ENCODE peak calls at places on chromosomes 2 and 18, in four cellular contexts. D, Y, Z and L are unnamed samples.

GRCh38 chr2:85611705-85612587 is at the start of gene C2orf68:
- DNase-seq in Z (peak; percentile 95), Y (peak; percentile 89), D (peak; percentile 92), L (peak; percentile 87)

GRCh38 chr2:217714268-217714643 is 288.5 kb downstream of the TNS1 start:
- DNase-seq in Y (peak; percentile 46), Z (peak; percentile 82), D (peak; percentile 20), L (peak; percentile 48)

GRCh38 chr2:6079405-6079804 is 387.2 kb downstream of the SOX11 start:
- DNase-seq in D (no peak), Z (no peak), Y (no peak), L (no peak)

GRCh38 chr18:68833756-68834155 is 35.9 kb downstream of the CCDC102B start:
- DNase-seq in D (no peak), Y (no peak), Z (no peak), L (no peak)

GRCh38 chr2:12416600-12416999 is 300.1 kb upstream of the TRIB2 start:
- DNase-seq in Y (peak; percentile 28), Z (peak; percentile 68), D (peak; percentile 19), L (no peak)

GRCh38 chr2:173086518-173087213 is 11.0 kb downstream of the MAP3K20 start:
- DNase-seq in Y (no peak), Z (no peak), D (no peak), L (no peak)

GRCh38 chr2:136437461-136437860 is 319.5 kb upstream of the CXCR4 start:
- DNase-seq in Z (no peak), Y (no peak), D (no peak), L (no peak)

GRCh38 chr2:234344041-234344440 is 152.8 kb downstream of the ARL4C start:
- DNase-seq in Z (no peak), D (no peak), Y (no peak), L (no peak)

GRCh38 chr2:100246163-100247145 is 75.8 kb downstream of the LONRF2 start:
- DNase-seq in Z (no peak), Y (no peak), D (no peak), L (no peak)

GRCh38 chr2:223762853-223763252 is 74.5 kb downstream of the AP1S3 start:
- DNase-seq in Y (no peak), D (no peak), Z (no peak), L (no peak)

GRCh38 chr2:74250189-74250631 is 51.8 kb downstream of the MTHFD2 start:
- DNase-seq in Y (peak; percentile 45), D (peak; percentile 53), Z (no peak), L (no peak)

GRCh38 chr18:3690682-3691066 is 240.7 kb downstream of the TGIF1 start:
- DNase-seq in Z (no peak), D (no peak), Y (no peak), L (no peak)

GRCh38 chr2:133266075-133266925 is 302.0 kb downstream of the NCKAP5 start:
- DNase-seq in Z (no peak), D (no peak), Y (no peak), L (no peak)

GRCh38 chr18:24051256-24051947 is 36.8 kb downstream of the TTC39C start:
- DNase-seq in Z (no peak), D (no peak), Y (no peak), L (no peak)

DNA sequence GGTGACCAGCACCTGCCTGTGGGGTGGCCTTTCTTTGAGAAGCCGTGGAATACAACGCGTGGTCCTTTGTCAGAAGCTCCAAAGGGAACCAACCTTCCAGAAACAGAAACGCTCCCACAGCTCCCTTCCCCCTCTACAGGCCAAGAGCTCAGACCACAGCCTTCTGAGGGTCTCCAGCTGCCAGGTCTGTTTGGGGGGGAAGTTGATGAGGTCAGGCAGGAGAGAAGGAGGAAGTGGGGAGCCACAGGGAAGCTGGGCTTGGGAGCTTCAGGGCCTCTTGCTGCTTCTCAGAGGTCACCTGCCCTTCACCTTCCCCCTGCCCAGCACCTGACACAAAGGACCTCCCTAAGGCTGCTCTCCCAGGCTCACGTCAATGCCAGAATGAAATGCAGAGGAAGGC is 287.7 kb upstream of the ID2 start:
- DNase-seq in Y (no peak), Z (no peak), D (no peak), L (no peak)
- H3K27me3 ChIP-seq in Y (no peaks in the 10 kb centered on the region), Z (no peaks in the 10 kb centered on the region), D (no peaks in the 10 kb centered on the region), L (no peaks in the 10 kb centered on the region)

DNA sequence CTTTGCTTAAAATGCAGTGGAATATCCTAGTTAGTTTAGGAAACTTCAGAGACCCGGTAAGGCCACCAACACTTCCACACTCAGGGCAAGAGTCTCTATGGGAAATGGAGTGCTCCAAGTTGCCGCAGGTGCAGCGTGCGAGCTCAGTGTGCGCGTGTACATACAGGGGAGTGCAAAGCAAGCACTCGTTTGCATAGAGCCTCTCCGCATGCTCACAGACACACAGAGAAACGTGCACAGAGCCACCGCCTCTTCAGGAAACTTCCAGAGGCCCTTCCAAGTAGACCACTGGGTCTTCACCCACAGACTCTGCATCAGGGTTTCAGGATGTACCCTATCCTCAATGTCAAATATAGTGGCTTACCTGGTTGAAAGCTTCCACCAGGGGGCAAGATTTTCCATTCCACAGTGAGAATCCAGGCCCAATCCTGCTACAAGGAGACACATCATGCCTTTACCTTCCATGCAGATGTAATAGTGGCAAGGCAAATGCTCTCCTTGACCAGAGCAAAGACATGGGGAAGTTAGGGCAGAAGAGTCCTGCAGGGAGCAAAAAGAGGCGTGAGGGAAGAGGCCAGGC is 513.0 kb upstream of the MYT1L start:
- DNase-seq in Z (no peak), D (no peak), Y (no peak), L (no peak)
- TF ChIP-seq CTCF in Z (no peak), D (peak; percentile 9), Y (no peak), L (no peak)

DNA sequence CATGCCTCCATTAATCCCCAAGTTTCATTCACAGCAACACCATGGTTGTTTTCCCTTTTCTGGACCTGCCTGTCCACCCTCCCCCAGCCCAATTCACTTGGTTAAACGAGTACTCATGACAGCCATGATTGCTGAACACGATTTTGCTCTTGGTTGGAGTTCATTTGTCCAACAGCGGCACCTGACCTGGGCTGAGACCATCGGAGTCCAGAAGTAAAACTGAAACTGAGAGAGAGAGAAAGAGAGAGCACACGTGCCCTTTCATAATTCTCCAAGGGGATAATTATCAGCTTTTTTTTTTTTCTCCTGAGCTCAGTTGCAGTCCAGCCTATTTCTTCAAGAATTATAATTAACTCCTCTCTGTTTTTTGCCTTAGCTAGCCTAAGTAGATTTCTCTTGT is 13.7 kb upstream of the KIF5C start:
- DNase-seq in D (no peak), Y (no peak), Z (no peak), L (no peak)
- H3K27me3 ChIP-seq in D (no peaks in the 10 kb centered on the region), Y (no peaks in the 10 kb centered on the region), Z (no peaks in the 10 kb centered on the region), L (no peaks in the 10 kb centered on the region)

GRCh38 chr2:149797030-149797429 is 209.5 kb upstream of the MMADHC start:
- DNase-seq in D (no peak), Y (no peak), Z (no peak), L (no peak)

GRCh38 chr2:149800624-149801220 is 213.1 kb upstream of the MMADHC start:
- DNase-seq in Y (no peak), Z (no peak), D (no peak), L (no peak)

DNA sequence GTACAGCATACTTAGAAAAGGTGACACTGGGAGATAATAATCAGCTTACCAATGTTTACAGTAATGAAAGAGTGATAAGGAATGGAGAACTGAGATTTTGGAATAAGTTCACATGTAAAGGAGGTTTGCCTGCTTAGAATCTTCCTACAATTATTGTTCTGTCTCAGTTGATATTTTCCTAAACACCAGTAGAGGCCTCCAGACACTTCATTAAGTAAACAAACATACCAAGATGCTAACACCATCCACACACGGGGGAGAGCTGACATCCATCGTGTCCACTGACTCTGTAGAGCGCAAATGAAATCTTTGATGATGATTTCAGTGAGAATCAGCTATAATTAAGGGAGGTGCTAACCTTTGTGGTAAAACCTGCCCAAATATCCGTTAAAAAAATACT is 211.7 kb upstream of the MMADHC start:
- DNase-seq in Z (no peak), Y (no peak), D (no peak), L (no peak)
- TF ChIP-seq CTCF in Z (peak; percentile 32), Y (peak; percentile 25), D (no peak), L (peak; percentile 14)